ENCODE peak calls at places on chromosomes 13 and 19, in six cellular contexts. G, O, D, Q, K and J are unnamed samples.
A peak's percentile ranks its signal among the peaks of the same experiment; 100 is the strongest.

GRCh38 chr19:9913237-9914000 is 22.9 kb downstream of the OLFM2 start:
- DNase-seq in D (peak; percentile 47), O (no peak), Q (peak; percentile 25), K (peak; percentile 68), G (no peak), J (no peak)

GRCh38 chr13:38086013-38086412 is 216.4 kb upstream of the TRPC4 start:
- DNase-seq in G (no peak), D (no peak), O (no peak), K (no peak), Q (no peak), J (no peak)

GRCh38 chr13:113816248-113816924 is 47.5 kb downstream of the GAS6 start:
- DNase-seq in Q (no peak), O (no peak), G (no peak), D (no peak), K (no peak), J (no peak)

GRCh38 chr13:35499131-35500051 is 22.9 kb upstream of the MAB21L1 start:
- DNase-seq in K (no peak), D (no peak), Q (no peak), O (no peak), G (no peak), J (no peak)

GRCh38 chr19:44848036-44848804 is 2.1 kb downstream of the NECTIN2 start:
- DNase-seq in K (peak; percentile 49), Q (no peak), D (peak; percentile 29), O (peak; percentile 25), G (no peak), J (peak; percentile 55)

GRCh38 chr19:33133438-33134031 is 1.6 kb downstream of the WDR88 start:
- DNase-seq in K (peak; percentile 35), D (no peak), G (no peak), O (no peak), Q (no peak), J (no peak)

GRCh38 chr13:113455384-113455783 is 2.1 kb upstream of the ADPRHL1 start:
- DNase-seq in K (peak; percentile 35), G (no peak), O (no peak), D (no peak), Q (no peak), J (no peak)

GRCh38 chr19:45016388-45017314 is 15.4 kb downstream of the RELB start:
- DNase-seq in K (peak; percentile 84), Q (peak; percentile 40), O (peak; percentile 76), G (peak; percentile 67), D (peak; percentile 80), J (no peak)

GRCh38 chr13:27455331-27455855 is 5.0 kb upstream of the MTIF3 start:
- DNase-seq in K (no peak), Q (no peak), G (no peak), D (no peak), O (no peak), J (no peak)

GRCh38 chr13:20998649-20999415 is 62.6 kb downstream of the LATS2 start:
- DNase-seq in Q (no peak), K (no peak), D (no peak), O (no peak), G (no peak), J (no peak)

GRCh38 chr13:33794576-33794975 is 23.4 kb upstream of the RFC3 start:
- DNase-seq in O (no peak), D (no peak), G (peak; percentile 10), K (no peak), Q (no peak), J (no peak)

GRCh38 chr19:6963937-6964336 is 57.3 kb downstream of the MBD3L2B start:
- DNase-seq in G (no peak), Q (no peak), D (no peak), K (peak; percentile 13), O (no peak), J (no peak)

GRCh38 chr19:4007836-4008539 is 452 bp downstream of the PIAS4 start:
- DNase-seq in K (peak; percentile 50), G (no peak), D (peak; percentile 71), O (peak; percentile 56), Q (no peak), J (no peak)

GRCh38 chr19:31675187-31675913 is 326.1 kb upstream of the TSHZ3 start:
- DNase-seq in Q (no peak), G (peak; percentile 91), O (no peak), D (no peak), K (no peak), J (peak; percentile 77)

GRCh38 chr19:51372649-51373504 is at the start of gene NKG7:
- DNase-seq in G (no peak), K (no peak), D (no peak), O (no peak), Q (no peak), J (no peak)

GRCh38 chr13:27792393-27793218 is at the start of gene GSX1:
- DNase-seq in D (peak; percentile 45), K (peak; percentile 84), G (peak; percentile 79), O (peak; percentile 44), Q (peak; percentile 63), J (peak; percentile 7)

GRCh38 chr13:42977219-42977659 is 14.8 kb downstream of the EPSTI1 start:
- DNase-seq in O (no peak), G (no peak), K (no peak), D (no peak), Q (no peak), J (no peak)

GRCh38 chr13:99307247-99307646 is at the start of gene GPR183:
- DNase-seq in K (no peak), O (no peak), G (no peak), D (no peak), Q (no peak), J (no peak)

GRCh38 chr13:90947976-90948375 is 399.5 kb upstream of the MIR17HG start:
- DNase-seq in O (no peak), G (no peak), D (no peak), K (no peak), Q (no peak), J (peak; percentile 29)

GRCh38 chr13:107374038-107374437 is 806.1 kb upstream of the ARGLU1 start:
- DNase-seq in D (no peak), Q (no peak), G (no peak), O (no peak), K (no peak), J (no peak)

GRCh38 chr13:95176611-95177259 is 124.5 kb downstream of the ABCC4 start:
- DNase-seq in K (no peak), D (no peak), O (no peak), Q (no peak), G (no peak), J (no peak)

GRCh38 chr19:51552996-51553725 is 17.9 kb upstream of the ZNF175 start:
- DNase-seq in D (peak; percentile 37), Q (peak; percentile 72), O (peak; percentile 63), K (peak; percentile 71), G (peak; percentile 57), J (no peak)

GRCh38 chr19:15123900-15124299 is 16.7 kb downstream of the SYDE1 start:
- DNase-seq in O (peak; percentile 38), K (peak; percentile 78), D (peak; percentile 34), Q (peak; percentile 85), G (no peak), J (no peak)

GRCh38 chr19:55178781-55179569 is 1.1 kb downstream of the SYT5 start:
- DNase-seq in K (peak; percentile 81), O (peak; percentile 64), D (peak; percentile 96), Q (peak; percentile 46), G (peak; percentile 79), J (no peak)

GRCh38 chr19:4641132-4641531 is 1.8 kb downstream of the TNFAIP8L1 start:
- DNase-seq in Q (no peak), K (no peak), O (no peak), G (no peak), D (no peak), J (no peak)

GRCh38 chr13:33224191-33224590 is 61.4 kb downstream of the STARD13 start:
- DNase-seq in O (no peak), D (no peak), Q (no peak), G (no peak), K (no peak), J (no peak)

GRCh38 chr13:72638059-72638815 is 89.2 kb downstream of the MZT1 start:
- DNase-seq in Q (no peak), D (no peak), K (no peak), G (peak; percentile 92), O (no peak), J (peak; percentile 37)

GRCh38 chr19:55419089-55419488 is 11.5 kb upstream of the UBE2S start:
- DNase-seq in G (no peak), Q (no peak), D (no peak), K (no peak), O (no peak), J (no peak)

GRCh38 chr19:42198676-42199439 is 18.6 kb downstream of the DEDD2 start:
- DNase-seq in D (no peak), O (peak; percentile 47), K (no peak), Q (no peak), G (no peak), J (no peak)

GRCh38 chr19:39167461-39168257 is 29.1 kb upstream of the NCCRP1 start:
- DNase-seq in O (peak; percentile 64), G (peak; percentile 77), K (peak; percentile 83), D (no peak), Q (no peak), J (no peak)

GRCh38 chr13:101942038-101942437 is 459.8 kb downstream of the FGF14 start:
- DNase-seq in O (peak; percentile 23), G (peak; percentile 43), Q (no peak), K (peak; percentile 13), D (peak; percentile 26), J (no peak)

GRCh38 chr13:100491164-100491847 is 97.3 kb downstream of the GGACT start:
- DNase-seq in Q (peak; percentile 45), G (no peak), O (no peak), K (no peak), D (no peak), J (no peak)
- TF ChIP-seq CTCF in Q (peak; percentile 18), G (no peak), O (no peak), K (no peak), D (no peak), J (no peak)

GRCh38 chr13:109372666-109373065 is 413.7 kb downstream of the IRS2 start:
- DNase-seq in Q (no peak), G (no peak), K (no peak), O (no peak), D (no peak), J (no peak)
- TF ChIP-seq CTCF in Q (no peak), G (no peak), K (no peak), O (no peak), D (no peak), J (no peak)

GRCh38 chr13:51924756-51925544 is 63.2 kb downstream of the CCDC70 start:
- DNase-seq in O (no peak), K (no peak), G (no peak), Q (no peak), D (no peak), J (no peak)

GRCh38 chr13:51922771-51923480 is 61.2 kb downstream of the CCDC70 start:
- DNase-seq in Q (no peak), K (no peak), G (no peak), O (no peak), D (no peak), J (no peak)

GRCh38 chr13:51921790-51922740 is 60.3 kb downstream of the CCDC70 start:
- DNase-seq in G (no peak), Q (no peak), O (no peak), K (no peak), D (no peak), J (no peak)

GRCh38 chr13:51925865-51926527 is 64.2 kb downstream of the CCDC70 start:
- DNase-seq in K (no peak), O (no peak), G (no peak), Q (no peak), D (no peak), J (no peak)

GRCh38 chr13:51923983-51924539 is 62.3 kb downstream of the CCDC70 start:
- DNase-seq in Q (no peak), K (no peak), O (no peak), G (no peak), D (no peak), J (no peak)
- TF ChIP-seq CTCF in Q (peak; percentile 18), K (peak; percentile 19), O (no peak), G (peak; percentile 39), D (peak; percentile 30), J (peak; percentile 25)

GRCh38 chr13:49908637-49909036 is 27.5 kb downstream of the SPRYD7 start:
- DNase-seq in K (no peak), G (no peak), D (no peak), O (no peak), Q (no peak), J (no peak)
- TF ChIP-seq CTCF in K (no peak), G (no peak), D (no peak), O (no peak), Q (no peak), J (no peak)